ENCODE peak calls at places on chromosomes 12 and 14, in seven cellular contexts. One of them, this sample, is unnamed. For H3K4me1, the result is how much of the 10 kb centered on the place peaks cover.

GRCh38 chr14:104263671-104264358 is 125.4 kb downstream of the KIF26A start:
- DNase-seq in K562: no peak
- DNase-seq in GM12878: no peak
- DNase-seq in psoas muscle: no peak
- DNase-seq in aorta: no peak
- DNase-seq in neural progenitor cell: no peak
- DNase-seq in naive thymus-derived CD4-positive, alpha-beta T cell: no peak
- DNase-seq in this sample: no peak

GRCh38 chr14:101458536-101459391 is 102.5 kb upstream of the DIO3 start:
- DNase-seq in K562: no peak
- DNase-seq in GM12878: no peak
- DNase-seq in psoas muscle: no peak
- DNase-seq in aorta: no peak
- DNase-seq in neural progenitor cell: peak
- DNase-seq in naive thymus-derived CD4-positive, alpha-beta T cell: no peak
- DNase-seq in this sample: no peak

GRCh38 chr12:14836336-14837210 is 6.8 kb downstream of the ART4 start:
- DNase-seq in K562: no peak
- DNase-seq in GM12878: no peak
- DNase-seq in psoas muscle: no peak
- DNase-seq in aorta: no peak
- DNase-seq in neural progenitor cell: no peak
- DNase-seq in naive thymus-derived CD4-positive, alpha-beta T cell: no peak
- DNase-seq in this sample: no peak

GRCh38 chr12:106417926-106418910 is 60.7 kb downstream of the POLR3B start:
- DNase-seq in K562: no peak
- DNase-seq in GM12878: no peak
- DNase-seq in psoas muscle: no peak
- DNase-seq in aorta: no peak
- DNase-seq in neural progenitor cell: no peak
- DNase-seq in naive thymus-derived CD4-positive, alpha-beta T cell: no peak
- DNase-seq in this sample: no peak

GRCh38 chr14:106286697-106287290 is 760.4 kb downstream of the TMEM121 start:
- DNase-seq in K562: peak
- DNase-seq in GM12878: no peak
- DNase-seq in psoas muscle: no peak
- DNase-seq in aorta: no peak
- DNase-seq in neural progenitor cell: no peak
- DNase-seq in naive thymus-derived CD4-positive, alpha-beta T cell: no peak
- DNase-seq in this sample: no peak

GRCh38 chr14:70754989-70755388 is 54.3 kb downstream of the MAP3K9 start:
- DNase-seq in K562: no peak
- DNase-seq in GM12878: no peak
- DNase-seq in psoas muscle: no peak
- DNase-seq in aorta: no peak
- DNase-seq in neural progenitor cell: no peak
- DNase-seq in naive thymus-derived CD4-positive, alpha-beta T cell: no peak
- DNase-seq in this sample: no peak

GRCh38 chr12:111024205-111024794 is 103.9 kb upstream of the MYL2 start:
- DNase-seq in K562: peak
- DNase-seq in GM12878: peak
- DNase-seq in psoas muscle: peak
- DNase-seq in aorta: peak
- DNase-seq in neural progenitor cell: peak
- DNase-seq in naive thymus-derived CD4-positive, alpha-beta T cell: peak
- DNase-seq in this sample: no peak

GRCh38 chr12:7060353-7060954 is at the start of gene C1S:
- DNase-seq in K562: peak
- DNase-seq in GM12878: no peak
- DNase-seq in psoas muscle: peak
- DNase-seq in aorta: peak
- DNase-seq in neural progenitor cell: peak
- DNase-seq in naive thymus-derived CD4-positive, alpha-beta T cell: no peak
- DNase-seq in this sample: peak

GRCh38 chr14:102472815-102473158 is 36.8 kb downstream of the ANKRD9 start:
- DNase-seq in K562: no peak
- DNase-seq in GM12878: no peak
- DNase-seq in psoas muscle: no peak
- DNase-seq in aorta: peak
- DNase-seq in neural progenitor cell: no peak
- DNase-seq in naive thymus-derived CD4-positive, alpha-beta T cell: no peak
- DNase-seq in this sample: no peak

GRCh38 chr12:27333311-27334009 is 824 bp downstream of the BMAL2 start:
- DNase-seq in K562: peak
- DNase-seq in GM12878: no peak
- DNase-seq in psoas muscle: peak
- DNase-seq in aorta: peak
- DNase-seq in neural progenitor cell: peak
- DNase-seq in naive thymus-derived CD4-positive, alpha-beta T cell: peak
- DNase-seq in this sample: no peak

GRCh38 chr12:57735952-57736742 is 2.4 kb downstream of the AGAP2 start:
- DNase-seq in K562: peak
- DNase-seq in GM12878: no peak
- DNase-seq in psoas muscle: no peak
- DNase-seq in aorta: no peak
- DNase-seq in neural progenitor cell: peak
- DNase-seq in naive thymus-derived CD4-positive, alpha-beta T cell: no peak
- DNase-seq in this sample: no peak

GRCh38 chr14:24369907-24370687 is 2.1 kb downstream of the NFATC4 start:
- DNase-seq in K562: no peak
- DNase-seq in GM12878: no peak
- DNase-seq in psoas muscle: no peak
- DNase-seq in aorta: no peak
- DNase-seq in neural progenitor cell: no peak
- DNase-seq in naive thymus-derived CD4-positive, alpha-beta T cell: no peak
- DNase-seq in this sample: no peak

GRCh38 chr12:91636721-91637120 is 454.1 kb upstream of the DCN start:
- DNase-seq in K562: no peak
- DNase-seq in GM12878: no peak
- DNase-seq in psoas muscle: no peak
- DNase-seq in aorta: no peak
- DNase-seq in neural progenitor cell: no peak
- DNase-seq in naive thymus-derived CD4-positive, alpha-beta T cell: no peak
- DNase-seq in this sample: no peak

GRCh38 chr12:93441111-93441616 is 583 bp downstream of the UBE2N start:
- DNase-seq in K562: peak
- DNase-seq in GM12878: no peak
- DNase-seq in psoas muscle: peak
- DNase-seq in aorta: peak
- DNase-seq in neural progenitor cell: peak
- DNase-seq in naive thymus-derived CD4-positive, alpha-beta T cell: peak
- DNase-seq in this sample: no peak

GRCh38 chr12:52300796-52301691 is 9.7 kb upstream of the KRT81 start:
- DNase-seq in K562: no peak
- DNase-seq in GM12878: no peak
- DNase-seq in psoas muscle: no peak
- DNase-seq in aorta: no peak
- DNase-seq in neural progenitor cell: no peak
- DNase-seq in naive thymus-derived CD4-positive, alpha-beta T cell: no peak
- DNase-seq in this sample: no peak

GRCh38 chr14:58294201-58294600 is 4.2 kb upstream of the ARID4A start:
- DNase-seq in K562: no peak
- DNase-seq in GM12878: no peak
- DNase-seq in psoas muscle: no peak
- DNase-seq in aorta: no peak
- DNase-seq in neural progenitor cell: no peak
- DNase-seq in naive thymus-derived CD4-positive, alpha-beta T cell: no peak
- DNase-seq in this sample: no peak

GRCh38 chr14:75578786-75579781 is 664 bp downstream of the FLVCR2 start:
- DNase-seq in K562: no peak
- DNase-seq in GM12878: no peak
- DNase-seq in psoas muscle: peak
- DNase-seq in aorta: peak
- DNase-seq in neural progenitor cell: no peak
- DNase-seq in naive thymus-derived CD4-positive, alpha-beta T cell: no peak
- DNase-seq in this sample: no peak

GRCh38 chr12:110071504-110071903 is 23.2 kb upstream of the C12orf76 start:
- DNase-seq in K562: no peak
- DNase-seq in GM12878: no peak
- DNase-seq in psoas muscle: no peak
- DNase-seq in aorta: no peak
- DNase-seq in neural progenitor cell: no peak
- DNase-seq in naive thymus-derived CD4-positive, alpha-beta T cell: no peak
- DNase-seq in this sample: no peak

GRCh38 chr12:42575717-42576116 is 13.8 kb downstream of the PRICKLE1 start:
- DNase-seq in K562: no peak
- DNase-seq in GM12878: no peak
- DNase-seq in psoas muscle: no peak
- DNase-seq in aorta: no peak
- DNase-seq in neural progenitor cell: no peak
- DNase-seq in naive thymus-derived CD4-positive, alpha-beta T cell: no peak
- DNase-seq in this sample: no peak

GRCh38 chr14:22071001-22071400 is 397.4 kb upstream of the OR4E1 start:
- DNase-seq in K562: no peak
- DNase-seq in GM12878: peak
- DNase-seq in psoas muscle: no peak
- DNase-seq in aorta: no peak
- DNase-seq in neural progenitor cell: no peak
- DNase-seq in naive thymus-derived CD4-positive, alpha-beta T cell: peak
- DNase-seq in this sample: no peak

GRCh38 chr12:5796171-5797091 is 148.6 kb downstream of the ANO2 start:
- DNase-seq in K562: peak
- DNase-seq in GM12878: no peak
- DNase-seq in psoas muscle: no peak
- DNase-seq in aorta: no peak
- DNase-seq in neural progenitor cell: peak
- DNase-seq in naive thymus-derived CD4-positive, alpha-beta T cell: peak
- DNase-seq in this sample: peak

GRCh38 chr14:21068521-21069387 is 1.4 kb upstream of the ARHGEF40 start:
- DNase-seq in K562: peak
- DNase-seq in GM12878: no peak
- DNase-seq in psoas muscle: peak
- DNase-seq in aorta: peak
- DNase-seq in neural progenitor cell: peak
- DNase-seq in naive thymus-derived CD4-positive, alpha-beta T cell: peak
- DNase-seq in this sample: no peak

DNA sequence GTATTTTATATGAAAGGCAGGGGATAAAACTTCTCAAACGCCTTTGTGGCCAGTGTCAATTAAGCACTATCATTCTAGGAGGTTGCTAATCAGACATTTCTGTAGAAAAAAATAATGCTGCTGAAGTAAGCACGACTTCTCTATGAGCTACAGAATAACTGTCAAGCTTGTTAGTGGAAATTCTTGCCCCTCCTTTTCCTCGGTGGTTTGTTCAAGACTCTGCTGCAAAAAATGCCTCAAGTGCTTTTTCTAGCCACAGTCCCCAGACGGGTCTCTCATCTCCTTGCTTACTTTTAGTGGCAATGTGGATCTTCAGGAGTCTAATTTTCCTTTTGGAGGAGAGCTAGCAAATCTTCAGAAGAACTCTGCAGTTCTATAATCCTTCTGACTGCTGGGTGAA is 452.0 kb downstream of the FUT8 start:
- DNase-seq in K562: no peak
- DNase-seq in GM12878: no peak
- DNase-seq in psoas muscle: no peak
- DNase-seq in aorta: no peak
- DNase-seq in neural progenitor cell: no peak
- DNase-seq in naive thymus-derived CD4-positive, alpha-beta T cell: peak
- DNase-seq in this sample: no peak
- H3K4me3 ChIP-seq in K562: no peak
- H3K4me3 ChIP-seq in GM12878: no peak
- H3K4me3 ChIP-seq in psoas muscle: no peak
- H3K4me3 ChIP-seq in aorta: no peak
- H3K4me3 ChIP-seq in neural progenitor cell: no peak
- H3K4me3 ChIP-seq in naive thymus-derived CD4-positive, alpha-beta T cell: no peak
- H3K4me3 ChIP-seq in this sample: no peak

GRCh38 chr12:76270657-76271358 is 77.4 kb downstream of the BBS10 start:
- DNase-seq in K562: no peak
- DNase-seq in GM12878: no peak
- DNase-seq in psoas muscle: no peak
- DNase-seq in aorta: no peak
- DNase-seq in neural progenitor cell: no peak
- DNase-seq in naive thymus-derived CD4-positive, alpha-beta T cell: no peak
- DNase-seq in this sample: no peak
- H3K4me1 ChIP-seq in K562: under half
- H3K4me1 ChIP-seq in GM12878: under half
- H3K4me1 ChIP-seq in psoas muscle: under half
- H3K4me1 ChIP-seq in aorta: under half
- H3K4me1 ChIP-seq in neural progenitor cell: under half
- H3K4me1 ChIP-seq in naive thymus-derived CD4-positive, alpha-beta T cell: under half
- H3K4me1 ChIP-seq in this sample: under half

DNA sequence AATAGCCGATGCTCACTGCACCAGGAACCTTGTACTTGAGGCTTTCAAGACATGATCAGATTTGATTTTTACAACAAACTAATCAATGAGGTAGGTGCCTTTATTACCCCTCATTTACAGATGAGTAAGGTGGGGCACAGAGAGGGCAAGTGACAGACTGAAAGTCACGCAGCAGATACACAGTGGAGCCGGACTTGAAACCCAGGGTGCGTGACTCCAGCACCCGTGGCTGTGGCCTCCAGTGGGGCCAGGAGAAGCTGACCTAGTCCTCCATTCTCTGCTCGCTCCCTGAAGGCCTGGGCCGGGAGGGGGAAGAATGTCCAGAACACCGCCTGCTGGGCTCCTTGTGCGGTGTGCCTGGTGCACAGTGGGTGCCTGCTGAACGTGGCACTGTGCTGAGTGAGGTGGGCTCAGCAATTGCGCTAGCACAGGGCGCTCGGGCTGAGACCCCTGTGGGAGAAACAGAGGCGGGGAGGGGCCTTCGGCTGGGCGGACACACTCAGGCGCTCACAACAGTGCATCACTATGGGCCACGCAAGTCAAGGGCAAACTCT is 125.2 kb downstream of the CALM1 start:
- DNase-seq in K562: no peak
- DNase-seq in GM12878: no peak
- DNase-seq in psoas muscle: no peak
- DNase-seq in aorta: no peak
- DNase-seq in neural progenitor cell: no peak
- DNase-seq in naive thymus-derived CD4-positive, alpha-beta T cell: no peak
- DNase-seq in this sample: no peak
- H3K27ac ChIP-seq in K562: no peak
- H3K27ac ChIP-seq in GM12878: no peak
- H3K27ac ChIP-seq in psoas muscle: no peak
- H3K27ac ChIP-seq in aorta: no peak
- H3K27ac ChIP-seq in neural progenitor cell: no peak
- H3K27ac ChIP-seq in naive thymus-derived CD4-positive, alpha-beta T cell: no peak
- H3K27ac ChIP-seq in this sample: no peak

DNA sequence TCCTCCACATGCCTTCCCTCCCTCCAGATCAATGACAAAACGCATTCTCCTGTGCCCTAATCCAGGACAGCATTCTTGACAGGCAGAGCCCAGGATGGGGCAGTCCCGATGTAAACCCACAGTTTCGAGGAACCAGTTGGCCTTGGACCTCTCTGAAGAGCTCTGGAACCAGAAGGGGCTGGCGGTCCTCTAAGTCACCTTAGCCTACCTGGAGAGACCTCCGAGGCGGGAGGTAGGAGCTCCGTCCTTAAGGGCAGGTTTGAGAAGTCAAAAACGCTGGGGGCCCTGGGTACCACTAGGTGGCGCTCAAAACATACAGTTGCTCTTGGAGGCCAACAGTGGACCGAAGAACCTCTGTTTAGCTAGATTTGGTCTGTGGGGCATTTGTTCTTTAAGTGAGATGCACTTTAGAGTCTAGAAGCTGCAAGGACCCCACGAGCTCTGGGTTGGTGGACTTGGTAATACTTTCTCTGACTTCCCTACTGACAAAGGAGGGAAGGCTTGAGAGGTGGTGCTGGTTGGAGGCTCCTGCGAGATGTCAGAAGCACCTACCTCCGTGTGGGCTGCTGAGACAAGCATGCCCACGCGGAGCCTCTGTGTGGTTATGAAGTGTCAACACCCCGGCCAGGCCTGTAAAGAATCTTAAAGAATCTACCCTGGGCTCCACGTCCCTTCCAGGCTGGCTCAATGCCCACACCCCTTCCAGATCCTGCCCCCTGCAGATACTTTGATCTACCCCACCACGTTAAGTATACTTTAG is 74.8 kb upstream of the CHST11 start:
- DNase-seq in K562: peak
- DNase-seq in GM12878: peak
- DNase-seq in psoas muscle: peak
- DNase-seq in aorta: peak
- DNase-seq in neural progenitor cell: peak
- DNase-seq in naive thymus-derived CD4-positive, alpha-beta T cell: peak
- DNase-seq in this sample: peak
- H3K4me3 ChIP-seq in K562: no peak
- H3K4me3 ChIP-seq in GM12878: no peak
- H3K4me3 ChIP-seq in psoas muscle: no peak
- H3K4me3 ChIP-seq in aorta: no peak
- H3K4me3 ChIP-seq in neural progenitor cell: no peak
- H3K4me3 ChIP-seq in naive thymus-derived CD4-positive, alpha-beta T cell: no peak
- H3K4me3 ChIP-seq in this sample: no peak